ENCODE peak calls at places on chromosome 7, in four cellular contexts. One of them, this sample, is unnamed.

GRCh38 chr7:676972-677385 is 49.5 kb upstream of the DNAAF5 start:
- DNase-seq in bronchial epithelial cell: no peak
- DNase-seq in BE2C: no peak
- DNase-seq in keratinocyte: no peak
- DNase-seq in this sample: no peak

GRCh38 chr7:42055171-42055570 is 181.8 kb downstream of the GLI3 start:
- DNase-seq in bronchial epithelial cell: no peak
- DNase-seq in BE2C: no peak
- DNase-seq in keratinocyte: no peak
- DNase-seq in this sample: no peak

GRCh38 chr7:129664029-129665012 is 52.8 kb downstream of the NRF1 start:
- DNase-seq in bronchial epithelial cell: peak; percentile 73
- DNase-seq in BE2C: no peak
- DNase-seq in keratinocyte: no peak
- DNase-seq in this sample: no peak

GRCh38 chr7:22419488-22419887 is 62.5 kb upstream of the RAPGEF5 start:
- DNase-seq in bronchial epithelial cell: no peak
- DNase-seq in BE2C: no peak
- DNase-seq in keratinocyte: no peak
- DNase-seq in this sample: no peak

GRCh38 chr7:32290015-32290414 is 200.2 kb downstream of the LSM5 start:
- DNase-seq in bronchial epithelial cell: no peak
- DNase-seq in BE2C: peak; percentile 19
- DNase-seq in keratinocyte: no peak
- DNase-seq in this sample: peak; percentile 61

GRCh38 chr7:3579638-3580219 is 278.7 kb downstream of the SDK1 start:
- DNase-seq in bronchial epithelial cell: peak; percentile 5
- DNase-seq in BE2C: no peak
- DNase-seq in keratinocyte: no peak
- DNase-seq in this sample: no peak

GRCh38 chr7:82507976-82508677 is 64.5 kb upstream of the CACNA2D1 start:
- DNase-seq in bronchial epithelial cell: no peak
- DNase-seq in BE2C: no peak
- DNase-seq in keratinocyte: no peak
- DNase-seq in this sample: no peak

GRCh38 chr7:93723424-93724124 is 149.1 kb upstream of the CALCR start:
- DNase-seq in bronchial epithelial cell: no peak
- DNase-seq in BE2C: no peak
- DNase-seq in keratinocyte: no peak
- DNase-seq in this sample: no peak

GRCh38 chr7:42080831-42081230 is 156.2 kb downstream of the GLI3 start:
- DNase-seq in bronchial epithelial cell: no peak
- DNase-seq in BE2C: no peak
- DNase-seq in keratinocyte: no peak
- DNase-seq in this sample: no peak

DNA sequence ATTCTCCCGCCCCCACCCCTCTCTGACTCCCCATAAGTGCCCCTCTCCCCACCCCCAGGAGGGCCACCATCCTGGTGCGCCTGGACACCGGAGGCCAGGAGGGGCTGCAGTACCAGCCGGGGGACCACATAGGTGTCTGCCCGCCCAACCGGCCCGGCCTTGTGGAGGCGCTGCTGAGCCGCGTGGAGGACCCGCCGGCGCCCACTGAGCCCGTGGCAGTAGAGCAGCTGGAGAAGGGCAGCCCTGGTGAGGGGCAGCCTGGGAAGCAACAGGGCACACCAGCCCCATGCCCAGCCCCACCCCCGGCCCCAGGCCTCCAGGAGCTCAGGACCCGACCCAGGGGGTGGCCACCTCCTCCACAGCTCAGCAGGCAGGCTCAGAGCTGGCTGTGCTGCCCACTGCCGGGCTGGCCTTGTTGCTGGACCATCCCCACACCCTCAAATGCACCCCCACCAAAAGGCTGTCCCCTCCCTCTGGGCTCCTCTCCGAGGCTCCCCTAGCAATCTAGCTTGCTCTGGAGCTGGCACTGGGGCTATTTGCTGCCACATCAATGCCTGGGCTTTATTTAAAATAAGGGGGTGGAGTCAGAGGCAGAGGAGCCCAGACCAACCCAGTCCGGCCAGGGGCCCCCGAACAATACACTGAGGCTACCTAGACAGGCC is 14.8 kb downstream of the ATG9B start:
- DNase-seq in bronchial epithelial cell: no peak
- DNase-seq in BE2C: no peak
- DNase-seq in keratinocyte: no peak
- DNase-seq in this sample: no peak
- H3K4me3 ChIP-seq in bronchial epithelial cell: no peak overlapping the region
- H3K4me3 ChIP-seq in BE2C: no peak overlapping the region
- H3K4me3 ChIP-seq in keratinocyte: no peak overlapping the region
- H3K4me3 ChIP-seq in this sample: no peak overlapping the region

GRCh38 chr7:52501696-52502095 is 533.7 kb upstream of the POM121L12 start:
- DNase-seq in bronchial epithelial cell: no peak
- DNase-seq in BE2C: peak; percentile 12
- DNase-seq in keratinocyte: no peak
- DNase-seq in this sample: no peak

GRCh38 chr7:52502281-52502680 is 533.2 kb upstream of the POM121L12 start:
- DNase-seq in bronchial epithelial cell: no peak
- DNase-seq in BE2C: peak; percentile 23
- DNase-seq in keratinocyte: no peak
- DNase-seq in this sample: peak; percentile 66

GRCh38 chr7:52500796-52501195 is 534.6 kb upstream of the POM121L12 start:
- DNase-seq in bronchial epithelial cell: peak; percentile 97
- DNase-seq in BE2C: peak; percentile 13
- DNase-seq in keratinocyte: peak; percentile 13
- DNase-seq in this sample: no peak

GRCh38 chr7:52498319-52498718 is 537.1 kb upstream of the POM121L12 start:
- DNase-seq in bronchial epithelial cell: no peak
- DNase-seq in BE2C: peak; percentile 14
- DNase-seq in keratinocyte: no peak
- DNase-seq in this sample: no peak
- H3K4me3 ChIP-seq in bronchial epithelial cell: no peak overlapping the region
- H3K4me3 ChIP-seq in BE2C: no peak overlapping the region
- H3K4me3 ChIP-seq in keratinocyte: no peak overlapping the region
- H3K4me3 ChIP-seq in this sample: no peak overlapping the region

GRCh38 chr7:139118803-139119485 is 9.4 kb upstream of the ZC3HAV1 start:
- DNase-seq in bronchial epithelial cell: no peak
- DNase-seq in BE2C: peak; percentile 80
- DNase-seq in keratinocyte: no peak
- DNase-seq in this sample: no peak
- H3K4me3 ChIP-seq in bronchial epithelial cell: no peak overlapping the region
- H3K4me3 ChIP-seq in BE2C: peak overlapping the region; percentile 21
- H3K4me3 ChIP-seq in keratinocyte: no peak overlapping the region
- H3K4me3 ChIP-seq in this sample: no peak overlapping the region

GRCh38 chr7:46580756-46581155 is 659.7 kb upstream of the IGFBP3 start:
- DNase-seq in bronchial epithelial cell: no peak
- DNase-seq in BE2C: no peak
- DNase-seq in keratinocyte: no peak
- DNase-seq in this sample: no peak
- H3K4me3 ChIP-seq in bronchial epithelial cell: no peak overlapping the region
- H3K4me3 ChIP-seq in BE2C: peak overlapping the region; percentile 6
- H3K4me3 ChIP-seq in keratinocyte: no peak overlapping the region
- H3K4me3 ChIP-seq in this sample: no peak overlapping the region

GRCh38 chr7:63927261-63927660 is 71.4 kb upstream of the ZNF722 start:
- DNase-seq in bronchial epithelial cell: no peak
- DNase-seq in BE2C: no peak
- DNase-seq in keratinocyte: no peak
- DNase-seq in this sample: no peak

GRCh38 chr7:63925262-63925625 is 73.4 kb upstream of the ZNF722 start:
- DNase-seq in bronchial epithelial cell: no peak
- DNase-seq in BE2C: no peak
- DNase-seq in keratinocyte: no peak
- DNase-seq in this sample: no peak

GRCh38 chr7:63931057-63931600 is 67.5 kb upstream of the ZNF722 start:
- DNase-seq in bronchial epithelial cell: no peak
- DNase-seq in BE2C: no peak
- DNase-seq in keratinocyte: no peak
- DNase-seq in this sample: no peak

DNA sequence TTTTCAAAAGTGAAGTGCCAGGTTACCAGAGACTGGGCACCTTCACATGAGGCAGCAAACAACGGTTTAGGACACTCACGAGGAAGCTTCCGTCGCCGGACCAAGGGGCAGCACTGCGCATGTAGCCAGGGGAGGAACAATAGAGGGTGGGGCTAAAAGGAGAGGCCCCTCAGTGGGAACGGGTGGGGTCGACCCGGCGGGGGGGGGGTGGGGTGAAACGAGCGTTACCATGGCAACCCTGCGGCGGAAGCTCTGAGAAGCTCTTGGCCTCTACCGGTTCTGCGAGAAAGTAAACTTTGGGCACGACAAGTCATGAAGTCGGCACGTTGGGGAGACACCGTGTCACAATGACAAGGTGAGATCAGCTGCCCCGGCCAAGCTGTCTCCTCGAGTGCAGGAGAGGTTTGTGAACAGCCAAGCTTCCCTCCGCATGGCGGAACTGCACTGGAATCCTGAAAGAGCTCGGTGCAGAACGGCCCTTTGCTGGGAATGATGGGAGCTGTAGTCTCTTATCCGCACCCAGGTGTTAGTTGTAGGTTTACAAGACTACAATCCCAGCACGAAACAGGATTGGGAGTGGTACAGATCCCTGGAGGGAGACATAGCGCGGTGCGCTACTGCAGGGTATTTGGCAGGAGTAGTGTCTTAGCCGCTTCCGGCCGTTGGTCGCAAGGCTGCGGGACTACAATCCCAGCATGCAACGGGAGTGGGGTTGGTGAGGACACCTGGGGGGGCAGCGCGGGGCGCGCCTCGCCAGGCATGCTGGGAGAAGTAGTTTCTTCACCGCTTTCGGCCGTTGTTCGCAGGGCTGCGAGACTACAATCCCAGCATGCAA is 72.8 kb upstream of the ZNF722 start:
- DNase-seq in bronchial epithelial cell: peak; percentile 60
- DNase-seq in BE2C: peak; percentile 80
- DNase-seq in keratinocyte: peak; percentile 11
- DNase-seq in this sample: peak; percentile 93
- H3K4me3 ChIP-seq in bronchial epithelial cell: peak overlapping the region; percentile 40
- H3K4me3 ChIP-seq in BE2C: peak overlapping the region; percentile 59
- H3K4me3 ChIP-seq in keratinocyte: peak overlapping the region; percentile 60
- H3K4me3 ChIP-seq in this sample: peak overlapping the region; percentile 78

GRCh38 chr7:77831481-77831880 is 32.9 kb downstream of the PHTF2 start:
- DNase-seq in bronchial epithelial cell: peak; percentile 77
- DNase-seq in BE2C: no peak
- DNase-seq in keratinocyte: no peak
- DNase-seq in this sample: no peak

GRCh38 chr7:77830649-77831355 is 32.2 kb downstream of the PHTF2 start:
- DNase-seq in bronchial epithelial cell: no peak
- DNase-seq in BE2C: no peak
- DNase-seq in keratinocyte: no peak
- DNase-seq in this sample: no peak

GRCh38 chr7:77831953-77832352 is 33.4 kb downstream of the PHTF2 start:
- DNase-seq in bronchial epithelial cell: no peak
- DNase-seq in BE2C: no peak
- DNase-seq in keratinocyte: no peak
- DNase-seq in this sample: no peak

GRCh38 chr7:77837275-77837674 is 38.7 kb downstream of the PHTF2 start:
- DNase-seq in bronchial epithelial cell: peak; percentile 67
- DNase-seq in BE2C: no peak
- DNase-seq in keratinocyte: no peak
- DNase-seq in this sample: no peak

DNA sequence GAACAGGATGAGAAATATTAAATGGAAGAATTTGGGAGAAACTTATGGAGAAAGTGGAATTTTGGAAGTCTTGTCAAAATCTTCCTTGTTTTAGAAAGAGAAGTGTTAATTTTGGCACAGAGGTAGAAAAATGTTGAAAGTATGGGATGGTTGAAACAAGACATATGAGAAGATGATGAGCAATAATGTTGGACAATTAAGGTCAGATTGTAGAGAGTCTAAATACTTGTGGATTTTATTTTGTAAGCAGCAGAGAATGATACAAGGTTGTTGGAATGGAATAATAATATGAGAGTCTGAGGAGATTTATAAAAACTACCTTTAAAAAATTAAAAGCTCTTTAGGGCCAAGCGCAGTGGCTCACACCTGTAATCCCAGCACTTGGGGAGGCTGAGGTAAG is 34.6 kb downstream of the PHTF2 start:
- DNase-seq in bronchial epithelial cell: no peak
- DNase-seq in BE2C: no peak
- DNase-seq in keratinocyte: no peak
- DNase-seq in this sample: no peak
- H3K4me3 ChIP-seq in bronchial epithelial cell: no peak overlapping the region
- H3K4me3 ChIP-seq in BE2C: no peak overlapping the region
- H3K4me3 ChIP-seq in keratinocyte: no peak overlapping the region
- H3K4me3 ChIP-seq in this sample: no peak overlapping the region

GRCh38 chr7:77327932-77328628 is 88.1 kb downstream of the GSAP start:
- DNase-seq in bronchial epithelial cell: no peak
- DNase-seq in BE2C: no peak
- DNase-seq in keratinocyte: no peak
- DNase-seq in this sample: no peak
- H3K4me3 ChIP-seq in bronchial epithelial cell: no peak overlapping the region
- H3K4me3 ChIP-seq in BE2C: no peak overlapping the region
- H3K4me3 ChIP-seq in keratinocyte: peak overlapping the region; percentile 21
- H3K4me3 ChIP-seq in this sample: no peak overlapping the region

DNA sequence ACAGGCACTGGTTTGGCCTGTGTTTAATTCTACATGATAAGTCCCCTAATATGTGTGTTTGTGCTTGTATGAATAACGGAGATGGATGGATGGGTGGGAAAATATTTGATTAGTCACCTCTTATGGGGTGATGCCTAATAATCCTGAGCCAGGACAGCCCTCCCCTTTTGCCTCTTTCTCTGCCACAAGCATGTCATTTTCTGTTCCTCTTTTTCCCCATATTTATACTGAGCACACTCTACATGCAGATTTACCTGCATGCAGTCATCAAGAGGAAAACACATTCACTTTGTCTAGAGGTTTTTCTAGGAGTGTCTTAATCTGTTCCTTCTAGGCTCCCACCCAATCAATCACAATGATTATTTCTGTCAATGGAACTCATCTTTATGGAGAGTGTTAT is 111.6 kb upstream of the TBX20 start:
- DNase-seq in bronchial epithelial cell: no peak
- DNase-seq in BE2C: no peak
- DNase-seq in keratinocyte: no peak
- DNase-seq in this sample: no peak
- H3K4me3 ChIP-seq in bronchial epithelial cell: no peak overlapping the region
- H3K4me3 ChIP-seq in BE2C: no peak overlapping the region
- H3K4me3 ChIP-seq in keratinocyte: no peak overlapping the region
- H3K4me3 ChIP-seq in this sample: no peak overlapping the region

This sample was measured in dorsolateral prefrontal cortex.